ENCODE peak calls at places on chromosomes 4 and X, in five cellular contexts. C is Calu3, E is head of caudate nucleus, J is GM04503, A is fibroblast of lung. F is an unnamed sample.

GRCh38 chr4:54852061-54852460 is 194.3 kb downstream of the KIT start:
- DNase-seq in C (no peak), E (peak), J (no peak), A (no peak), F (no peak)

GRCh38 chrX:134406230-134406794 is 53.7 kb upstream of the HPRT1 start:
- DNase-seq in C (no peak), E (no peak), J (no peak), A (no peak), F (peak)

GRCh38 chr4:126592088-126592487 is 1040.7 kb upstream of the INTU start:
- DNase-seq in C (no peak), E (no peak), J (no peak), A (peak), F (no peak)

GRCh38 chrX:136856050-136856449 is 24.5 kb downstream of the RBMX start:
- DNase-seq in C (no peak), E (no peak), J (no peak), A (no peak), F (no peak)

GRCh38 chrX:45771560-45772340 is 571.1 kb upstream of the DIPK2B start:
- DNase-seq in C (peak), E (no peak), J (no peak), A (peak), F (peak)

GRCh38 chr4:74758521-74758920 is 35.8 kb downstream of the BTC start:
- DNase-seq in C (no peak), E (no peak), J (no peak), A (no peak), F (no peak)

GRCh38 chr4:95445251-95445650 is 103.5 kb downstream of the UNC5C start:
- DNase-seq in C (no peak), E (no peak), J (no peak), A (no peak), F (no peak)

GRCh38 chr4:87458913-87459312 is 36.5 kb downstream of the NUDT9 start:
- DNase-seq in C (no peak), E (no peak), J (no peak), A (no peak), F (no peak)

GRCh38 chrX:16733013-16733412 is 13.6 kb downstream of the SYAP1 start:
- DNase-seq in C (no peak), E (no peak), J (no peak), A (no peak), F (no peak)

GRCh38 chr4:179128299-179128698 is 1686.1 kb upstream of the AGA start:
- DNase-seq in C (no peak), E (no peak), J (no peak), A (no peak), F (no peak)

GRCh38 chr4:73777612-73778011 is 37.2 kb downstream of the CXCL8 start:
- DNase-seq in C (no peak), E (no peak), J (peak), A (peak), F (no peak)

GRCh38 chrX:136310411-136310810 is 9.6 kb downstream of the ADGRG4 start:
- DNase-seq in C (no peak), E (no peak), J (no peak), A (peak), F (no peak)

GRCh38 chr4:61511716-61512488 is 311.8 kb downstream of the ADGRL3 start:
- DNase-seq in C (no peak), E (no peak), J (peak), A (peak), F (no peak)

GRCh38 chr4:6201580-6202091 is 1.3 kb upstream of the JAKMIP1 start:
- DNase-seq in C (no peak), E (no peak), J (no peak), A (no peak), F (peak)

GRCh38 chr4:7462509-7462971 is 27.8 kb upstream of the PSAPL1 start:
- DNase-seq in C (peak), E (peak), J (peak), A (peak), F (peak)

GRCh38 chrX:154437398-154437752 is 421 bp downstream of the GDI1 start:
- DNase-seq in C (no peak), E (no peak), J (no peak), A (no peak), F (no peak)

GRCh38 chr4:141215972-141216761 is 4.5 kb upstream of the ZNF330 start:
- DNase-seq in C (no peak), E (no peak), J (no peak), A (no peak), F (no peak)

GRCh38 chrX:1411331-1411730 is 19.4 kb upstream of the SLC25A6 start:
- DNase-seq in C (no peak), E (no peak), J (no peak), A (no peak), F (no peak)

GRCh38 chrX:136250191-136251041 is 784 bp downstream of the MAP7D3 start:
- DNase-seq in C (peak), E (no peak), J (no peak), A (peak), F (no peak)

GRCh38 chr4:148984951-148985350 is 542.7 kb upstream of the NR3C2 start:
- DNase-seq in C (no peak), E (no peak), J (no peak), A (no peak), F (no peak)

GRCh38 chrX:72304877-72305276 is 837 bp downstream of the CITED1 start:
- DNase-seq in C (no peak), E (no peak), J (no peak), A (no peak), F (no peak)

GRCh38 chr4:185101354-185101890 is 41.6 kb upstream of the SLC25A4 start:
- DNase-seq in C (no peak), E (no peak), J (no peak), A (no peak), F (no peak)

F was measured in small intestine.